ENCODE peak calls at places on chromosomes 2 and 18, in nine cellular contexts. F is transverse colon, I is AG10803, N is H9, Y is ELR, B is neural crest cell, E is HTR-8/SVneo, R is T-helper 9 cell, Z is hypothalamus. G is an unnamed sample.

GRCh38 chr2:135245055-135245454 is 193.0 kb downstream of the RAB3GAP1 start:
- DNase-seq in F (no peak), I (no peak), N (no peak), Y (peak), B (no peak), E (peak), R (no peak), Z (no peak), G (no peak)

GRCh38 chr18:28114472-28114871 is 62.5 kb downstream of the CDH2 start:
- DNase-seq in F (no peak), I (peak), N (no peak), Y (peak), B (no peak), E (no peak), R (no peak), Z (no peak), G (no peak)

GRCh38 chr18:415627-416612 is 84.6 kb downstream of the COLEC12 start:
- DNase-seq in F (no peak), I (peak), N (no peak), Y (peak), B (no peak), E (no peak), R (no peak), Z (no peak), G (no peak)

GRCh38 chr2:182763311-182763912 is 47.4 kb downstream of the DNAJC10 start:
- DNase-seq in F (no peak), I (peak), N (peak), Y (peak), B (peak), E (peak), R (no peak), Z (no peak), G (no peak)

GRCh38 chr2:226355600-226355999 is 444.0 kb downstream of the IRS1 start:
- DNase-seq in F (no peak), I (no peak), N (no peak), Y (no peak), B (no peak), E (no peak), R (no peak), Z (no peak), G (no peak)

GRCh38 chr2:217641987-217642386 is 360.8 kb downstream of the TNS1 start:
- DNase-seq in F (no peak), I (no peak), N (no peak), Y (no peak), B (no peak), E (no peak), R (no peak), Z (no peak), G (no peak)

GRCh38 chr2:54103454-54104314 is 11.7 kb upstream of the ACYP2 start:
- DNase-seq in F (peak), I (peak), N (peak), Y (peak), B (no peak), E (peak), R (no peak), Z (no peak), G (no peak)

GRCh38 chr2:8534729-8535397 is 147.0 kb upstream of the ID2 start:
- DNase-seq in F (peak), I (peak), N (no peak), Y (no peak), B (no peak), E (no peak), R (no peak), Z (no peak), G (peak)

GRCh38 chr2:163207706-163208370 is 369.3 kb upstream of the KCNH7 start:
- DNase-seq in F (no peak), I (no peak), N (no peak), Y (peak), B (no peak), E (no peak), R (no peak), Z (no peak), G (no peak)

GRCh38 chr2:20439193-20439475 is 7.7 kb upstream of the RHOB start:
- DNase-seq in F (peak), I (no peak), N (no peak), Y (peak), B (no peak), E (no peak), R (no peak), Z (no peak), G (no peak)

GRCh38 chr18:63844254-63844653 is 43.3 kb upstream of the SERPINB2 start:
- DNase-seq in F (no peak), I (peak), N (no peak), Y (peak), B (no peak), E (no peak), R (no peak), Z (no peak), G (no peak)

GRCh38 chr2:213202006-213202405 is 50.6 kb upstream of the IKZF2 start:
- DNase-seq in F (no peak), I (peak), N (no peak), Y (no peak), B (no peak), E (no peak), R (no peak), Z (no peak), G (no peak)

GRCh38 chr2:160299540-160299939 is 99.5 kb upstream of the ITGB6 start:
- DNase-seq in F (no peak), I (peak), N (no peak), Y (peak), B (no peak), E (no peak), R (no peak), Z (no peak), G (no peak)

GRCh38 chr2:161486111-161486510 is 70.0 kb downstream of the TBR1 start:
- DNase-seq in F (no peak), I (no peak), N (no peak), Y (peak), B (no peak), E (no peak), R (no peak), Z (no peak), G (no peak)

GRCh38 chr2:63667132-63667531 is 78.4 kb downstream of the MDH1 start:
- DNase-seq in F (no peak), I (peak), N (no peak), Y (no peak), B (no peak), E (no peak), R (no peak), Z (no peak), G (no peak)

GRCh38 chr18:26461405-26461804 is 86.9 kb downstream of the KCTD1 start:
- DNase-seq in F (no peak), I (no peak), N (no peak), Y (no peak), B (no peak), E (no peak), R (no peak), Z (no peak), G (no peak)

GRCh38 chr2:46127176-46127575 is 170.0 kb upstream of the EPAS1 start:
- DNase-seq in F (no peak), I (no peak), N (no peak), Y (no peak), B (no peak), E (no peak), R (no peak), Z (no peak), G (no peak)

GRCh38 chr2:25545899-25546298 is 127.5 kb downstream of the DTNB start:
- DNase-seq in F (no peak), I (no peak), N (no peak), Y (no peak), B (no peak), E (no peak), R (no peak), Z (no peak), G (no peak)

G was measured in frontal cortex.